ENCODE peak calls at places on chromosomes 1 and 21, in seven cellular contexts. N, L, Y, W, Q, F and V are unnamed samples.

GRCh38 chr21:31772674-31773555 is 41.0 kb upstream of the SCAF4 start:
- DNase-seq in N (no peak), L (no peak), Y (no peak), W (no peak), Q (no peak), F (no peak), V (no peak)

GRCh38 chr1:221035680-221036153 is 156.5 kb downstream of the HLX start:
- DNase-seq in N (no peak), L (no peak), Y (no peak), W (no peak), Q (no peak), F (no peak), V (no peak)

GRCh38 chr1:23040509-23040908 is 21.2 kb downstream of the KDM1A start:
- DNase-seq in N (no peak), L (no peak), Y (no peak), W (no peak), Q (no peak), F (no peak), V (no peak)

GRCh38 chr1:165112260-165112659 is 244.3 kb downstream of the LMX1A start:
- DNase-seq in N (no peak), L (no peak), Y (no peak), W (no peak), Q (no peak), F (no peak), V (no peak)

GRCh38 chr1:86825294-86825693 is 88.6 kb downstream of the SELENOF start:
- DNase-seq in N (no peak), L (no peak), Y (no peak), W (no peak), Q (no peak), F (no peak), V (no peak)

GRCh38 chr1:28887835-28888682 is 26.3 kb upstream of the EPB41 start:
- DNase-seq in N (no peak), L (no peak), Y (no peak), W (peak), Q (peak), F (no peak), V (no peak)

GRCh38 chr1:241533375-241534115 is 1.4 kb downstream of the KMO start:
- DNase-seq in N (no peak), L (no peak), Y (no peak), W (no peak), Q (no peak), F (no peak), V (no peak)

GRCh38 chr1:196660272-196660671 is 8.4 kb downstream of the CFH start:
- DNase-seq in N (no peak), L (no peak), Y (no peak), W (no peak), Q (no peak), F (no peak), V (no peak)

GRCh38 chr1:177106614-177107365 is 57.7 kb downstream of the ASTN1 start:
- DNase-seq in N (no peak), L (no peak), Y (no peak), W (no peak), Q (no peak), F (no peak), V (peak)

GRCh38 chr1:69401894-69402293 is 165.8 kb upstream of the LRRC7 start:
- DNase-seq in N (no peak), L (no peak), Y (no peak), W (no peak), Q (no peak), F (no peak), V (no peak)

GRCh38 chr21:36478941-36479340 is 981 bp downstream of the CLDN14 start:
- DNase-seq in N (no peak), L (no peak), Y (no peak), W (no peak), Q (no peak), F (no peak), V (no peak)

GRCh38 chr1:115251856-115252255 is 86.2 kb downstream of the NGF start:
- DNase-seq in N (peak), L (no peak), Y (peak), W (no peak), Q (no peak), F (no peak), V (no peak)

GRCh38 chr1:28518745-28519341 is 13.0 kb downstream of the RCC1 start:
- DNase-seq in N (no peak), L (no peak), Y (no peak), W (peak), Q (no peak), F (no peak), V (no peak)

GRCh38 chr1:235588916-235589515 is 60.6 kb downstream of the GNG4 start:
- DNase-seq in N (no peak), L (no peak), Y (peak), W (no peak), Q (no peak), F (no peak), V (no peak)

GRCh38 chr1:164748253-164748899 is 189.4 kb downstream of the PBX1 start:
- DNase-seq in N (peak), L (no peak), Y (peak), W (no peak), Q (no peak), F (no peak), V (no peak)

GRCh38 chr1:239031310-239031709 is 355.1 kb upstream of the CHRM3 start:
- DNase-seq in N (no peak), L (no peak), Y (no peak), W (no peak), Q (no peak), F (no peak), V (no peak)

GRCh38 chr1:64031191-64031590 is 172.2 kb upstream of the UBE2U start:
- DNase-seq in N (no peak), L (no peak), Y (no peak), W (no peak), Q (no peak), F (no peak), V (no peak)

GRCh38 chr1:164466001-164466421 is 93.0 kb upstream of the PBX1 start:
- DNase-seq in N (no peak), L (no peak), Y (no peak), W (no peak), Q (no peak), F (no peak), V (no peak)

GRCh38 chr1:233614173-233614742 is 352 bp downstream of the KCNK1 start:
- DNase-seq in N (no peak), L (peak), Y (no peak), W (peak), Q (peak), F (no peak), V (peak)

GRCh38 chr21:33203371-33203724 is 26.4 kb upstream of the IFNAR2 start:
- DNase-seq in N (no peak), L (peak), Y (no peak), W (no peak), Q (no peak), F (no peak), V (no peak)

GRCh38 chr21:33265664-33266049 is 510 bp upstream of the IL10RB start:
- DNase-seq in N (no peak), L (no peak), Y (no peak), W (peak), Q (peak), F (peak), V (no peak)

GRCh38 chr1:15836772-15837669 is 10.5 kb upstream of the SPEN start:
- DNase-seq in N (no peak), L (peak), Y (no peak), W (peak), Q (peak), F (peak), V (no peak)

GRCh38 chr1:179707406-179707805 is 35.7 kb upstream of the FAM163A start:
- DNase-seq in N (no peak), L (no peak), Y (no peak), W (no peak), Q (no peak), F (no peak), V (no peak)

GRCh38 chr1:180116964-180117763 is 37.5 kb upstream of the QSOX1 start:
- DNase-seq in N (no peak), L (no peak), Y (no peak), W (no peak), Q (no peak), F (no peak), V (no peak)

GRCh38 chr1:42765832-42766722 is 751 bp downstream of the P3H1 start:
- DNase-seq in N (peak), L (no peak), Y (peak), W (peak), Q (peak), F (peak), V (no peak)

GRCh38 chr1:42766723-42767509 is at the start of the genes C1orf50 and P3H1:
- DNase-seq in N (peak), L (peak), Y (peak), W (peak), Q (peak), F (peak), V (peak)

GRCh38 chr1:42767510-42767924 is 468 bp downstream of the C1orf50 start:
- DNase-seq in N (no peak), L (no peak), Y (no peak), W (no peak), Q (no peak), F (no peak), V (no peak)

GRCh38 chr1:42765271-42765670 is 1.6 kb downstream of the P3H1 start:
- DNase-seq in N (no peak), L (no peak), Y (no peak), W (no peak), Q (no peak), F (no peak), V (no peak)

DNA sequence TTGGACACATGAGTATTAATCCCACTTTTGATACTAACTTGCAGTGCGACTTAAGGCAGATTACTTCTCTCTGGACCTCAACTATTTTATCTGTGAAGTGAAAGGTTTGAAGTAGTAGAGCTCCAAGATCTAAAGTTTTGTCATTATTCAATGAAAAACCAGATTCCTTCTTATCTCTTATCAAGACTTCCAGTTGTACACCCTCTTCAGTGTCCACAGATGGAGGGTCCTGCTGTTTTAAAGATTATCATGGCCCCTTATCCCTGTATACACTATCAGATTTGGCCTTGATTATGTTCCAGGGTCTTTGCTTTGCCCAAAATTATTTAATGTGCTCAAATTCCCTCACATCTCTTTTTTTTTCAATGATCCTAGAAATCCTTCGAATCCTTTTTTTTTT is 1.1 kb downstream of the C1orf50 start:
- DNase-seq in N (no peak), L (no peak), Y (no peak), W (no peak), Q (no peak), F (no peak), V (no peak)
- H3K4me3 ChIP-seq in N (peak), L (peak), Y (no peak), W (peak), Q (peak), F (peak), V (peak)

GRCh38 chr1:1293258-1293617 is 13.0 kb downstream of the SCNN1D start:
- DNase-seq in N (no peak), L (no peak), Y (no peak), W (no peak), Q (no peak), F (no peak), V (no peak)

GRCh38 chr1:1296070-1297061 is 11.4 kb downstream of the ACAP3 start:
- DNase-seq in N (no peak), L (no peak), Y (no peak), W (no peak), Q (no peak), F (no peak), V (no peak)

GRCh38 chr1:1294250-1294890 is 13.4 kb downstream of the ACAP3 start:
- DNase-seq in N (no peak), L (no peak), Y (no peak), W (no peak), Q (no peak), F (no peak), V (no peak)

GRCh38 chr1:1293618-1294249 is 13.5 kb downstream of the SCNN1D start:
- DNase-seq in N (no peak), L (no peak), Y (no peak), W (no peak), Q (no peak), F (no peak), V (no peak)

GRCh38 chr1:1295154-1295923 is 12.4 kb downstream of the ACAP3 start:
- DNase-seq in N (no peak), L (no peak), Y (no peak), W (no peak), Q (no peak), F (no peak), V (no peak)
- H3K4me3 ChIP-seq in N (no peak), L (no peak), Y (no peak), W (no peak), Q (no peak), F (no peak), V (no peak)

GRCh38 chr1:39214714-39214997 is 10.2 kb downstream of the MACF1 start:
- DNase-seq in N (no peak), L (no peak), Y (no peak), W (no peak), Q (no peak), F (no peak), V (no peak)
- H3K4me3 ChIP-seq in N (no peak), L (no peak), Y (no peak), W (no peak), Q (peak), F (peak), V (no peak)

GRCh38 chr1:158084336-158084735 is 90.9 kb downstream of the KIRREL1 start:
- DNase-seq in N (no peak), L (no peak), Y (no peak), W (no peak), Q (no peak), F (no peak), V (no peak)

GRCh38 chr1:158076461-158076860 is 83.0 kb downstream of the KIRREL1 start:
- DNase-seq in N (no peak), L (no peak), Y (no peak), W (no peak), Q (no peak), F (no peak), V (no peak)

GRCh38 chr1:158075078-158075477 is 81.6 kb downstream of the KIRREL1 start:
- DNase-seq in N (no peak), L (no peak), Y (no peak), W (no peak), Q (no peak), F (no peak), V (no peak)

GRCh38 chr1:158077366-158078256 is 84.2 kb downstream of the KIRREL1 start:
- DNase-seq in N (no peak), L (no peak), Y (no peak), W (no peak), Q (no peak), F (no peak), V (no peak)

DNA sequence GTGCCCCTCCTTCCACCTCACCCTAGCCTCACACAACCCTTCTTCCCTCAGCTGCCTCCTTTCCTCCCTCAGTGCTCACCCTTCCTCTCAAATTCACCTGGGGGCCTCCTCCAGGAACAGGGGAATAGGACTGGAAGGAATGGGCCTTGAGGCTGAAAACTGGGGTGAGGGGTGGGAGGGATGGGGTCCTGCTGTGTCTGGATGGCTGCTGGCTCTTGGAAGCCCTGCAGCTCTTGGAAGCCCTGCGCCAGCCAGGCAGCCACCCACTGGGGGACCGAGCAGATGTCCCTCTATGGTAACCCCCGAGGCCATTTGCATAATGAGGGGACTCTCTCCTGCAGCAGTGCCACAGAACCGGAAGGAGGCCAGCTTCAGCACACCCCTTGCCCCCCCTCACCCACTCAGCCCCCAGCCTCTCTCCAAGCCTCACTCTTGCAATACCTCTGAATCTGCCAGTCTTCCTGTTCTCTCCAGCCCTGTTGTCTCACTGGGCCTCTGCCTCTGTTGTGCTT is 85.2 kb downstream of the KIRREL1 start:
- DNase-seq in N (no peak), L (no peak), Y (no peak), W (no peak), Q (no peak), F (no peak), V (no peak)
- H3K4me3 ChIP-seq in N (no peak), L (no peak), Y (no peak), W (no peak), Q (no peak), F (no peak), V (no peak)

DNA sequence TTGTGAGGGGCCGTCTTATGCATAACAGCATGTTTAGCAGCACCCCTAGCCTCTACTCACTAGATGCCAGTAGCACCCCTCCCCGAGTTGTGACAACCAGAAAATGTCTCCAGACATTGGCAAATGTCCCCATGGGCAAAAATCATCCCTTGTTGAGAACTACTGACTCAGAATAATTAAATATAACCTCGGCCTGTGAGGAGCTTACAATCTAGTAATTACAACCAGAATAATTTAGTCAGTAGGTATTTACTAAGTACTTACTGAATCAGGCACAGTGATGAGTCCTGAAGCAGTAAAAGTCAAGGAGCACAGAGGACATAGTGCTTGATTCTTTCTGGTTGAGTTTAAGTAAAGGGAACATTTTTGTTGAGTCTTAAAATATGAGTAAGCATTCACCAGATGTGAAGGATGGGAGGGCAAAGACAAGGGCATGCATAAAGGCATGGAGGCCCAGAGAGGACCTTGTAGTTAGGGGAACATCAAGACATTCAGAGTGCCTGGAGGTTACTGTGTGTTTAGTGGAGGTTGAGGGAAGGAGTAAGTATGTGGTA is 44.1 kb upstream of the KCNQ4 start:
- DNase-seq in N (no peak), L (no peak), Y (no peak), W (no peak), Q (no peak), F (no peak), V (no peak)
- H3K4me3 ChIP-seq in N (no peak), L (no peak), Y (no peak), W (no peak), Q (no peak), F (no peak), V (no peak)

GRCh38 chr1:110212165-110213142 is 2.3 kb downstream of the KCNC4 start:
- DNase-seq in N (no peak), L (no peak), Y (no peak), W (no peak), Q (no peak), F (no peak), V (no peak)
- H3K4me3 ChIP-seq in N (peak), L (peak), Y (peak), W (peak), Q (peak), F (no peak), V (no peak)

GRCh38 chr1:210586785-210587184 is 258.1 kb downstream of the HHAT start:
- DNase-seq in N (no peak), L (no peak), Y (no peak), W (no peak), Q (no peak), F (no peak), V (no peak)

GRCh38 chr1:210588357-210588756 is 259.7 kb downstream of the HHAT start:
- DNase-seq in N (no peak), L (no peak), Y (no peak), W (no peak), Q (no peak), F (no peak), V (no peak)

GRCh38 chr1:210582186-210582981 is 253.7 kb downstream of the HHAT start:
- DNase-seq in N (no peak), L (no peak), Y (no peak), W (no peak), Q (no peak), F (no peak), V (no peak)

GRCh38 chr1:210587547-210587946 is 258.8 kb downstream of the HHAT start:
- DNase-seq in N (no peak), L (no peak), Y (no peak), W (no peak), Q (no peak), F (no peak), V (no peak)

GRCh38 chr1:210584439-210585113 is 255.9 kb downstream of the HHAT start:
- DNase-seq in N (no peak), L (peak), Y (peak), W (peak), Q (peak), F (peak), V (peak)
- H3K4me3 ChIP-seq in N (no peak), L (no peak), Y (no peak), W (no peak), Q (no peak), F (no peak), V (no peak)

GRCh38 chr1:171486048-171486519 is 754 bp downstream of the PRRC2C start:
- DNase-seq in N (no peak), L (peak), Y (peak), W (peak), Q (peak), F (no peak), V (no peak)

GRCh38 chr1:171484760-171485374 is 463 bp upstream of the PRRC2C start:
- DNase-seq in N (no peak), L (no peak), Y (peak), W (no peak), Q (no peak), F (no peak), V (no peak)

GRCh38 chr1:171485375-171486047 is at the start of gene PRRC2C:
- DNase-seq in N (peak), L (peak), Y (peak), W (peak), Q (peak), F (peak), V (peak)

GRCh38 chr1:171488190-171488929 is 3.0 kb downstream of the PRRC2C start:
- DNase-seq in N (no peak), L (no peak), Y (no peak), W (no peak), Q (no peak), F (no peak), V (peak)

DNA sequence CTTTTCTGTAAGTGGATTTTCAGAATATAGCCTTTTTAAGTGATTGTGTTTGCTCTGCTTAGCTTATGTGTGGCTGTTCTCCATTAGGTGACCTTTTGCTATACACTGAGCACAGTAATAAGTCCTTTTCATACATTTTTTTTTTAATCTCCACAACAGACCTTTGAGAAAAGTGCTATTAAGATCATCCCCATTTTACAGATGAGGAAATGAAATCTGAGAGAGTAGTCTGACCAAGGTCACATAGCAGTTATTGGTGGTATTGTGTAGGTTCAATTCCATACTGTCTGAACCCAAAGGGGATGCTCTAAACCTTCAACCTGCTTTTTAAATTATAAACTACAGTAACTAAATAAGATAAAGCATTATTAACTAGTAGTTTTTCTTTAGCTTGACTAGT is 1.7 kb downstream of the PRRC2C start:
- DNase-seq in N (no peak), L (no peak), Y (no peak), W (no peak), Q (no peak), F (no peak), V (no peak)
- H3K4me3 ChIP-seq in N (peak), L (peak), Y (peak), W (peak), Q (peak), F (peak), V (peak)

GRCh38 chr1:26960625-26960966 is 328 bp upstream of the KDF1 start:
- DNase-seq in N (no peak), L (no peak), Y (no peak), W (no peak), Q (no peak), F (no peak), V (no peak)

GRCh38 chr1:26961826-26962225 is 1.6 kb upstream of the KDF1 start:
- DNase-seq in N (peak), L (no peak), Y (peak), W (no peak), Q (no peak), F (no peak), V (no peak)

GRCh38 chr1:26959270-26959669 is 998 bp downstream of the KDF1 start:
- DNase-seq in N (no peak), L (no peak), Y (no peak), W (no peak), Q (no peak), F (no peak), V (no peak)

GRCh38 chr1:26957306-26957705 is 3.0 kb downstream of the KDF1 start:
- DNase-seq in N (no peak), L (no peak), Y (no peak), W (no peak), Q (no peak), F (no peak), V (no peak)

GRCh38 chr1:26959722-26960624 is at the start of gene KDF1:
- DNase-seq in N (no peak), L (peak), Y (no peak), W (peak), Q (peak), F (peak), V (peak)
- H3K4me3 ChIP-seq in N (peak), L (peak), Y (no peak), W (peak), Q (peak), F (peak), V (peak)